ENCODE peak calls at places on chromosome 1, in six cellular contexts. L is IMR-90, Z is H9, P is trophoblast cell, Y is neuronal stem cell, V is H1. J is an unnamed sample.

GRCh38 chr1:27116697-27117096 is 38.2 kb downstream of the SLC9A1 start:
- DNase-seq in L (no peak), Z (no peak), P (no peak), Y (no peak), V (no peak), J (no peak)

GRCh38 chr1:15722836-15723542 is 13.1 kb upstream of the SLC25A34 start:
- DNase-seq in L (no peak), Z (no peak), P (peak), Y (no peak), V (no peak), J (peak)

GRCh38 chr1:230572121-230573083 is 69.9 kb upstream of the COG2 start:
- DNase-seq in L (no peak), Z (no peak), P (peak), Y (no peak), V (no peak), J (peak)

GRCh38 chr1:10429868-10430215 is 391 bp upstream of the CENPS start:
- DNase-seq in L (peak), Z (no peak), P (no peak), Y (no peak), V (no peak), J (no peak)

GRCh38 chr1:20138961-20139550 is at the start of gene PLA2G2F:
- DNase-seq in L (no peak), Z (no peak), P (peak), Y (no peak), V (no peak), J (no peak)

GRCh38 chr1:12082988-12083387 is 19.9 kb downstream of the TNFRSF8 start:
- DNase-seq in L (no peak), Z (no peak), P (no peak), Y (no peak), V (no peak), J (no peak)

GRCh38 chr1:97433520-97434175 is 487.2 kb downstream of the DPYD start:
- DNase-seq in L (peak), Z (no peak), P (peak), Y (no peak), V (no peak), J (no peak)

GRCh38 chr1:147673401-147673800 is 3.1 kb upstream of the ACP6 start:
- DNase-seq in L (peak), Z (no peak), P (no peak), Y (no peak), V (no peak), J (no peak)

GRCh38 chr1:227330709-227331108 is 12.4 kb upstream of the CDC42BPA start:
- DNase-seq in L (peak), Z (no peak), P (no peak), Y (no peak), V (no peak), J (no peak)

GRCh38 chr1:31934706-31935629 is 3.2 kb downstream of the PTP4A2 start:
- DNase-seq in L (peak), Z (no peak), P (peak), Y (no peak), V (no peak), J (no peak)

GRCh38 chr1:22143586-22144033 is 713 bp upstream of the WNT4 start:
- DNase-seq in L (no peak), Z (peak), P (peak), Y (no peak), V (no peak), J (no peak)

GRCh38 chr1:64823691-64824476 is 79.0 kb downstream of the RAVER2 start:
- DNase-seq in L (peak), Z (peak), P (peak), Y (peak), V (no peak), J (peak)

GRCh38 chr1:26526287-26526686 is 3.3 kb upstream of the RPS6KA1 start:
- DNase-seq in L (no peak), Z (no peak), P (no peak), Y (no peak), V (no peak), J (no peak)

GRCh38 chr1:37069406-37069805 is 35.1 kb upstream of the GRIK3 start:
- DNase-seq in L (no peak), Z (no peak), P (no peak), Y (no peak), V (no peak), J (no peak)

GRCh38 chr1:59967141-59967697 is 40.6 kb upstream of the CYP2J2 start:
- DNase-seq in L (peak), Z (no peak), P (no peak), Y (no peak), V (no peak), J (peak)

GRCh38 chr1:65539272-65540131 is 119.0 kb downstream of the LEPR start:
- DNase-seq in L (no peak), Z (no peak), P (no peak), Y (no peak), V (no peak), J (no peak)

GRCh38 chr1:96492236-96492635 is 229.3 kb upstream of the PTBP2 start:
- DNase-seq in L (peak), Z (no peak), P (no peak), Y (peak), V (no peak), J (no peak)

GRCh38 chr1:214102907-214103306 is 115.1 kb downstream of the PROX1 start:
- DNase-seq in L (peak), Z (no peak), P (no peak), Y (peak), V (no peak), J (no peak)

GRCh38 chr1:28971980-28972771 is 57.8 kb downstream of the EPB41 start:
- DNase-seq in L (peak), Z (no peak), P (peak), Y (no peak), V (no peak), J (no peak)

DNA sequence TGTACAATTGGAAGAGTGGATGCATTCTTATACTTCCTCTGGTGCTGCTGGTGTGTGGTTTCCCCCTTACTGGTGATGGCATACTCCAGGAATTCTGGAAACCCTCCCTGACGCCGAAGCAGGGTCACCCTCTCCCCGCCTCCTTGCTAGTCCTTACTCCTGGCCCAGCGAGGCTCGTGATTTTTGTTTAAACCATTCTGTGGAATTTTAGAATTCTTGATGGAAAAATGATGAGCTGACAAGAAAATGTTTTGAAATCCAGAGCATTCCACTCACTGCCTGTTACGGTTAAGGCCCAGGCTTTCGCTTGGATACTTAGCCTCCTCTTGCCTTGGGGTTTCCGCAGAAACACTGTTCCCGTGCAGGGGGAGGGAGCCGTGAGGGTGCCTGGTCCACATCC is 41.1 kb downstream of the IL6R start:
- DNase-seq in L (peak), Z (no peak), P (peak), Y (no peak), V (no peak), J (peak)
- H3K18ac ChIP-seq in L (no peak), Z (no peak), P (no peak), Y (no peak), V (no peak), J (no peak)

GRCh38 chr1:23567996-23568607 is 8.8 kb upstream of the ID3 start:
- DNase-seq in L (no peak), Z (peak), P (peak), Y (peak), V (no peak), J (no peak)
- H2BK120ac ChIP-seq in L (peak), Z (peak), P (peak), Y (peak), V (no peak), J (peak)

GRCh38 chr1:2627746-2628145 is 5.1 kb downstream of the MMEL1 start:
- DNase-seq in L (no peak), Z (no peak), P (no peak), Y (no peak), V (no peak), J (no peak)

GRCh38 chr1:2628191-2628932 is 4.5 kb downstream of the MMEL1 start:
- DNase-seq in L (no peak), Z (no peak), P (no peak), Y (no peak), V (no peak), J (no peak)

GRCh38 chr1:2625311-2625710 is 7.5 kb downstream of the MMEL1 start:
- DNase-seq in L (no peak), Z (no peak), P (no peak), Y (no peak), V (no peak), J (no peak)

GRCh38 chr1:2624735-2625300 is 8.0 kb downstream of the MMEL1 start:
- DNase-seq in L (no peak), Z (no peak), P (no peak), Y (no peak), V (no peak), J (no peak)

GRCh38 chr1:2623571-2624337 is 9.1 kb downstream of the MMEL1 start:
- DNase-seq in L (no peak), Z (no peak), P (no peak), Y (no peak), V (no peak), J (no peak)
- H3K18ac ChIP-seq in L (no peak), Z (no peak), P (no peak), Y (no peak), V (no peak), J (no peak)

GRCh38 chr1:117821782-117822447 is 107.5 kb downstream of the GDAP2 start:
- DNase-seq in L (peak), Z (no peak), P (peak), Y (no peak), V (no peak), J (peak)
- H2BK120ac ChIP-seq in L (peak), Z (no peak), P (no peak), Y (no peak), V (no peak), J (no peak)

GRCh38 chr1:78088486-78088885 is 42.7 kb downstream of the GIPC2 start:
- DNase-seq in L (no peak), Z (no peak), P (no peak), Y (no peak), V (no peak), J (no peak)

GRCh38 chr1:78088015-78088414 is 42.2 kb downstream of the GIPC2 start:
- DNase-seq in L (no peak), Z (no peak), P (no peak), Y (no peak), V (no peak), J (no peak)

GRCh38 chr1:78091215-78091813 is 45.5 kb downstream of the GIPC2 start:
- DNase-seq in L (no peak), Z (peak), P (peak), Y (no peak), V (no peak), J (peak)

GRCh38 chr1:78090734-78091133 is 45.0 kb downstream of the GIPC2 start:
- DNase-seq in L (no peak), Z (no peak), P (no peak), Y (no peak), V (no peak), J (no peak)

DNA sequence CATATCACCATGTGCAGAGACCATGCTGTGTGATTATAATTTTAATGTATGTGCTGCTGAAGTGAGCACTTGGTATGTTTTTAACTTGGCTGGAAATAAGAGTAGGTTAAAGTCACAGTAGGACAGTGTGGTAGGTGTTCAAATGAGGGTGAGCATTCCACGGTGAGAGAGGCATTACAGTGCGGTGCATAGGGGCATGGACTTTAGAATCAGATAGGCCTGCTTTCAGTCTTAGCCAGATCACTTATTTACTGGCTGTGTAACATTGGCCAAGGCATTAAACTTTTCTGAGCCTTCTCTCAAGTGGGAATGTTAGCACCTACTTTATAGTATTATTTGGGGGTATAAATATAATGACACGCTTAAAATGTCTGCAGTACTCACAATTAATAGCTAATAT is 43.2 kb downstream of the GIPC2 start:
- DNase-seq in L (no peak), Z (no peak), P (peak), Y (no peak), V (no peak), J (no peak)
- H3K18ac ChIP-seq in L (no peak), Z (no peak), P (no peak), Y (no peak), V (no peak), J (no peak)

GRCh38 chr1:30763654-30764248 is 6.2 kb upstream of the LAPTM5 start:
- DNase-seq in L (peak), Z (no peak), P (no peak), Y (no peak), V (no peak), J (no peak)

GRCh38 chr1:30764939-30765582 is 7.5 kb upstream of the LAPTM5 start:
- DNase-seq in L (no peak), Z (no peak), P (peak), Y (no peak), V (no peak), J (no peak)

GRCh38 chr1:30762931-30763653 is 5.5 kb upstream of the LAPTM5 start:
- DNase-seq in L (no peak), Z (no peak), P (no peak), Y (no peak), V (no peak), J (no peak)

GRCh38 chr1:30765610-30766434 is 8.2 kb upstream of the LAPTM5 start:
- DNase-seq in L (no peak), Z (no peak), P (peak), Y (no peak), V (no peak), J (no peak)

GRCh38 chr1:30764396-30764795 is 6.8 kb upstream of the LAPTM5 start:
- DNase-seq in L (no peak), Z (no peak), P (peak), Y (no peak), V (no peak), J (no peak)
- H2BK120ac ChIP-seq in L (no peak), Z (no peak), P (peak), Y (no peak), V (no peak), J (no peak)

J was measured in mesendoderm.